ENCODE peak calls at places on chromosomes 16 and 17, in five cellular contexts. E is globus pallidus, K is fibroblast of the conjunctiva, T is HT1080, O is A549. S is an unnamed sample.

GRCh38 chr17:50452627-50453300 is 15.9 kb downstream of the CHAD start:
- DNase-seq in O (no peak), E (no peak), T (no peak), K (no peak), S (no peak)

GRCh38 chr17:29344201-29344856 is 45.8 kb upstream of the TAOK1 start:
- DNase-seq in E (no peak), T (no peak), O (no peak), K (no peak), S (no peak)

GRCh38 chr16:78628526-78628925 is 529.1 kb downstream of the WWOX start:
- DNase-seq in T (no peak), K (no peak), E (no peak), O (no peak), S (no peak)

GRCh38 chr17:47980516-47980915 is 9.6 kb downstream of the CDK5RAP3 start:
- DNase-seq in O (no peak), E (no peak), T (no peak), K (no peak), S (no peak)

GRCh38 chr17:57369509-57369945 is 113.2 kb downstream of the MSI2 start:
- DNase-seq in O (no peak), E (no peak), K (no peak), T (no peak), S (no peak)

GRCh38 chr17:20908373-20909273 is 134.2 kb downstream of the USP22 start:
- DNase-seq in T (no peak), O (peak; percentile 89), E (peak; percentile 95), K (peak; percentile 55), S (peak; percentile 89)

GRCh38 chr17:3887811-3888210 is 5.0 kb downstream of the CAMKK1 start:
- DNase-seq in E (no peak), O (no peak), K (no peak), T (peak; percentile 16), S (no peak)

GRCh38 chr16:970766-971581 is at the start of gene LMF1:
- DNase-seq in K (peak; percentile 82), E (peak; percentile 97), O (peak; percentile 91), T (no peak), S (peak; percentile 95)

GRCh38 chr17:75849304-75849695 is 5.1 kb upstream of the UNC13D start:
- DNase-seq in K (no peak), T (no peak), E (no peak), O (no peak), S (no peak)

GRCh38 chr16:1426734-1427451 is 4.0 kb upstream of the PERCC1 start:
- DNase-seq in O (no peak), E (no peak), T (no peak), K (no peak), S (no peak)

GRCh38 chr17:63406689-63407330 is 39.3 kb downstream of the CYB561 start:
- DNase-seq in K (peak; percentile 91), O (peak; percentile 92), T (peak; percentile 84), E (peak; percentile 84), S (peak; percentile 73)

GRCh38 chr16:4402439-4403132 is 13.8 kb downstream of the CORO7 start:
- DNase-seq in E (peak; percentile 67), T (peak; percentile 59), K (no peak), O (peak; percentile 72), S (peak; percentile 79)

GRCh38 chr17:16287563-16288027 is 65.7 kb downstream of the CENPV start:
- DNase-seq in O (peak; percentile 60), T (peak; percentile 58), E (peak; percentile 24), K (peak; percentile 69), S (peak; percentile 66)

GRCh38 chr17:19354123-19354522 is 8.4 kb downstream of the B9D1 start:
- DNase-seq in O (peak; percentile 53), T (peak; percentile 88), E (no peak), K (peak; percentile 54), S (peak; percentile 40)

GRCh38 chr16:2470603-2471015 is 488 bp upstream of the NTN3 start:
- DNase-seq in T (no peak), E (no peak), K (no peak), O (peak; percentile 41), S (no peak)

GRCh38 chr17:38705803-38706624 is 941 bp downstream of the MLLT6 start:
- DNase-seq in O (peak; percentile 56), T (peak; percentile 40), K (no peak), E (peak; percentile 41), S (peak; percentile 33)

GRCh38 chr16:80303691-80304090 is 237.1 kb upstream of the DYNLRB2 start:
- DNase-seq in K (no peak), O (no peak), E (peak; percentile 8), T (no peak), S (no peak)

S was measured in Caki2.